ENCODE peak calls at places on chromosomes 3 and 15, in seven cellular contexts. Y is transverse colon, T is A549, N is stomach, Z is HepG2, K is breast epithelium, R is IMR-90. A is an unnamed sample.
A peak's percentile ranks its signal among the peaks of the same experiment; 100 is the strongest.

GRCh38 chr15:98650871-98651481 is 2.6 kb downstream of the IGF1R start:
- DNase-seq in Y (peak; percentile 16), T (no peak), N (peak; percentile 49), Z (no peak), K (no peak), R (peak; percentile 49), A (no peak)

GRCh38 chr15:49863431-49864205 is 242.8 kb downstream of the DTWD1 start:
- DNase-seq in Y (no peak), T (no peak), N (no peak), Z (no peak), K (no peak), R (peak; percentile 91), A (no peak)

GRCh38 chr15:97576916-97577645 is 383.4 kb upstream of the ARRDC4 start:
- DNase-seq in Y (no peak), T (no peak), N (no peak), Z (no peak), K (no peak), R (no peak), A (no peak)

GRCh38 chr15:59303136-59303535 is 69.5 kb downstream of the MYO1E start:
- DNase-seq in Y (no peak), T (no peak), N (no peak), Z (no peak), K (no peak), R (no peak), A (no peak)

GRCh38 chr3:170171563-170171962 is 10.0 kb downstream of the PHC3 start:
- DNase-seq in Y (no peak), T (no peak), N (no peak), Z (no peak), K (no peak), R (no peak), A (no peak)

GRCh38 chr3:36700537-36701248 is 63.7 kb downstream of the DCLK3 start:
- DNase-seq in Y (no peak), T (peak; percentile 47), N (no peak), Z (peak; percentile 44), K (no peak), R (peak; percentile 85), A (peak; percentile 50)

GRCh38 chr3:194091141-194091540 is 44.8 kb upstream of the HES1 start:
- DNase-seq in Y (no peak), T (peak; percentile 41), N (no peak), Z (no peak), K (no peak), R (peak; percentile 72), A (no peak)

GRCh38 chr3:181176610-181177009 is 187.1 kb upstream of the DNAJC19 start:
- DNase-seq in Y (peak; percentile 43), T (peak; percentile 2), N (peak; percentile 79), Z (peak; percentile 41), K (peak; percentile 76), R (peak; percentile 0), A (peak; percentile 61)

GRCh38 chr3:122258757-122259371 is 66.2 kb upstream of the CSTA start:
- DNase-seq in Y (peak; percentile 71), T (peak; percentile 60), N (peak; percentile 67), Z (peak; percentile 48), K (no peak), R (peak; percentile 56), A (peak; percentile 79)

GRCh38 chr3:50356553-50356952 is 2.8 kb downstream of the TMEM115 start:
- DNase-seq in Y (peak; percentile 83), T (no peak), N (peak; percentile 60), Z (no peak), K (no peak), R (no peak), A (no peak)

GRCh38 chr3:180870008-180870733 is 42.3 kb upstream of the FXR1 start:
- DNase-seq in Y (peak; percentile 9), T (no peak), N (no peak), Z (no peak), K (no peak), R (no peak), A (peak; percentile 56)

GRCh38 chr3:123678108-123678511 is 93.3 kb upstream of the HACD2 start:
- DNase-seq in Y (no peak), T (no peak), N (no peak), Z (no peak), K (no peak), R (peak; percentile 97), A (no peak)

GRCh38 chr15:33278816-33279612 is 31.8 kb upstream of the RYR3 start:
- DNase-seq in Y (no peak), T (peak; percentile 80), N (no peak), Z (no peak), K (no peak), R (peak; percentile 84), A (no peak)

GRCh38 chr15:70605606-70606410 is 157.6 kb downstream of the UACA start:
- DNase-seq in Y (peak; percentile 34), T (no peak), N (peak; percentile 82), Z (peak; percentile 42), K (no peak), R (peak; percentile 84), A (peak; percentile 39)

GRCh38 chr15:35308802-35309201 is 223.7 kb upstream of the NANOGP8 start:
- DNase-seq in Y (peak; percentile 38), T (no peak), N (no peak), Z (no peak), K (no peak), R (peak; percentile 98), A (no peak)

GRCh38 chr3:129315386-129315991 is 36.8 kb downstream of the HMCES start:
- DNase-seq in Y (peak; percentile 44), T (no peak), N (peak; percentile 44), Z (no peak), K (no peak), R (peak; percentile 21), A (no peak)

GRCh38 chr15:67945951-67946700 is 106.3 kb upstream of the RNU6-1 start:
- DNase-seq in Y (no peak), T (no peak), N (no peak), Z (peak; percentile 98), K (no peak), R (peak; percentile 44), A (no peak)

GRCh38 chr15:101487060-101487459 is 2.4 kb downstream of the PCSK6 start:
- DNase-seq in Y (no peak), T (no peak), N (no peak), Z (no peak), K (no peak), R (no peak), A (no peak)

GRCh38 chr3:127999509-128000106 is 52.6 kb upstream of the SEC61A1 start:
- DNase-seq in Y (no peak), T (no peak), N (no peak), Z (no peak), K (peak; percentile 17), R (no peak), A (no peak)

GRCh38 chr15:34914316-34914715 is 55.2 kb downstream of the AQR start:
- DNase-seq in Y (no peak), T (no peak), N (no peak), Z (no peak), K (no peak), R (no peak), A (no peak)

GRCh38 chr3:192207661-192208060 is 519.7 kb downstream of the FGF12 start:
- DNase-seq in Y (no peak), T (no peak), N (no peak), Z (no peak), K (no peak), R (no peak), A (no peak)

GRCh38 chr15:78103406-78104118 is 11.2 kb downstream of the SH2D7 start:
- DNase-seq in Y (peak; percentile 61), T (no peak), N (peak; percentile 41), Z (no peak), K (no peak), R (no peak), A (no peak)

GRCh38 chr3:190306513-190307163 is 15.6 kb downstream of the CLDN1 start:
- DNase-seq in Y (no peak), T (no peak), N (no peak), Z (peak; percentile 55), K (no peak), R (peak; percentile 47), A (peak; percentile 83)

GRCh38 chr15:92803852-92804609 is 96.1 kb upstream of the CHD2 start:
- DNase-seq in Y (peak; percentile 79), T (peak; percentile 96), N (peak; percentile 60), Z (peak; percentile 100), K (peak; percentile 69), R (peak; percentile 100), A (peak; percentile 71)
- TF ChIP-seq POLR2A in Y (peak; percentile 22), T (no peak), N (no peak), Z (peak; percentile 48), K (no peak), R (peak; percentile 53), A (peak; percentile 54)

GRCh38 chr15:74504418-74504817 is 36.6 kb upstream of the ARID3B start:
- DNase-seq in Y (no peak), T (no peak), N (no peak), Z (no peak), K (no peak), R (peak; percentile 79), A (no peak)

GRCh38 chr15:74499366-74499765 is 38.4 kb upstream of the UBL7 start:
- DNase-seq in Y (no peak), T (no peak), N (no peak), Z (no peak), K (no peak), R (no peak), A (no peak)

GRCh38 chr15:74505837-74506514 is 35.0 kb upstream of the ARID3B start:
- DNase-seq in Y (no peak), T (no peak), N (no peak), Z (no peak), K (no peak), R (peak; percentile 54), A (no peak)

GRCh38 chr15:74500401-74500800 is 39.4 kb upstream of the UBL7 start:
- DNase-seq in Y (no peak), T (no peak), N (no peak), Z (no peak), K (no peak), R (no peak), A (no peak)

GRCh38 chr15:74502301-74502700 is 38.7 kb upstream of the ARID3B start:
- DNase-seq in Y (no peak), T (no peak), N (no peak), Z (no peak), K (no peak), R (no peak), A (no peak)
- TF ChIP-seq CTCF in Y (no peak), T (no peak), N (no peak), Z (peak; percentile 20), K (no peak), R (no peak), A (no peak)

GRCh38 chr15:57592836-57593420 is 1.2 kb downstream of the MYZAP start:
- DNase-seq in Y (no peak), T (no peak), N (no peak), Z (no peak), K (no peak), R (no peak), A (no peak)
- H3K4me3 ChIP-seq in Y (no peak overlapping the region), T (no peak overlapping the region), N (peak overlapping the region; percentile 63), Z (no peak overlapping the region), K (peak overlapping the region; percentile 83), R (no peak overlapping the region), A (no peak overlapping the region)

DNA sequence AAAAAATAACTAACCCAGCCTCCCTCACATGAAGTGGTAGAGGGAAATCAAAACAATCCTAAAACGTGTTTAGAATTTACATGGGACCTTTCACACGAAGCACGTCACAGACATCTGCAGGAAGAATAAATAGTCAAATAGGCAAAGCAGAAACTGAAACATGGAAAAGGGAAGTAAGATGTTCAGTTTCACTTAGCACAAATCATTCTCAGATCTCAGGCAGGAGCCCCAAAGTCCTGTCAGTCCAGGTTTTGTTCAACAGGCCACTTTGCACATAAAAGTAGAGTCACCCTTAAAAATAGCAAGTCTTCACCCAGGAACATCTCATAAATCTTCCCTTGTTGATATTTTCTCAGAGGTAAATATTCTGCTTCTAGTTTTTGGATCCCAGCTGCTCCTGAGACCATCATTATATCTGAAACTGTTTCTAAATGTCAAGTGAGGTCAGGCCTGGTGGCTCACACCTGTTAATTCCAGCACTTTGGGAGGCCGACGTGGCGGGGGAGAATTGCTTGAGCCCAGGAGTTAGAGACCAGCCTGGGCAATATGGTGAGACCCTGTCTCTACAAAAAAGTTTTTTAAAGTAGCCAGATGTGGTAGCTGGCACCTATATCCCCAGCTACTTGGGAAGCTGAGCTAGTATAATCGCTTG is 1.9 kb downstream of the RUBCN start:
- DNase-seq in Y (peak; percentile 24), T (no peak), N (no peak), Z (no peak), K (no peak), R (no peak), A (no peak)
- TF ChIP-seq POLR2A in Y (no peak), T (no peak), N (no peak), Z (no peak), K (no peak), R (no peak), A (no peak)